ENCODE peak calls at places on chromosomes 6 and 20, in six cellular contexts. One of them, this sample, is unnamed.

GRCh38 chr6:128519132-128519930 is 1.1 kb downstream of the PTPRK start:
- DNase-seq in fibroblast of villous mesenchyme: peak
- DNase-seq in stimulated activated CD8-positive, alpha-beta memory T cell treated with anti-CD3 and anti-CD28 coated beads, Interleukin-2, amount 100 ng/mL, for 1 hour: peak
- DNase-seq in activated CD4-positive, alpha-beta T cell treated with anti-CD3 and anti-CD28 coated beads, Interleukin-2, amount 50 U/mL, for 1 hour: peak
- DNase-seq in foreskin fibroblast: no peak
- DNase-seq in activated CD8-positive, alpha-beta T cell treated with anti-CD3 and anti-CD28 coated beads for 36 hours: peak
- DNase-seq in this sample: no peak

GRCh38 chr6:122007366-122007765 is 392.1 kb upstream of the HSF2 start:
- DNase-seq in stimulated activated CD8-positive, alpha-beta memory T cell treated with anti-CD3 and anti-CD28 coated beads, Interleukin-2, amount 100 ng/mL, for 1 hour: no peak
- DNase-seq in activated CD4-positive, alpha-beta T cell treated with anti-CD3 and anti-CD28 coated beads, Interleukin-2, amount 50 U/mL, for 1 hour: no peak
- DNase-seq in activated CD8-positive, alpha-beta T cell treated with anti-CD3 and anti-CD28 coated beads for 36 hours: no peak
- DNase-seq in foreskin fibroblast: no peak
- DNase-seq in fibroblast of villous mesenchyme: peak
- DNase-seq in this sample: no peak

GRCh38 chr6:257031-257725 is 35.1 kb upstream of the DUSP22 start:
- DNase-seq in foreskin fibroblast: no peak
- DNase-seq in activated CD8-positive, alpha-beta T cell treated with anti-CD3 and anti-CD28 coated beads for 36 hours: no peak
- DNase-seq in fibroblast of villous mesenchyme: no peak
- DNase-seq in stimulated activated CD8-positive, alpha-beta memory T cell treated with anti-CD3 and anti-CD28 coated beads, Interleukin-2, amount 100 ng/mL, for 1 hour: no peak
- DNase-seq in activated CD4-positive, alpha-beta T cell treated with anti-CD3 and anti-CD28 coated beads, Interleukin-2, amount 50 U/mL, for 1 hour: no peak
- DNase-seq in this sample: no peak

GRCh38 chr20:22673467-22673866 is 89.1 kb upstream of the FOXA2 start:
- DNase-seq in foreskin fibroblast: no peak
- DNase-seq in fibroblast of villous mesenchyme: no peak
- DNase-seq in activated CD8-positive, alpha-beta T cell treated with anti-CD3 and anti-CD28 coated beads for 36 hours: no peak
- DNase-seq in activated CD4-positive, alpha-beta T cell treated with anti-CD3 and anti-CD28 coated beads, Interleukin-2, amount 50 U/mL, for 1 hour: no peak
- DNase-seq in stimulated activated CD8-positive, alpha-beta memory T cell treated with anti-CD3 and anti-CD28 coated beads, Interleukin-2, amount 100 ng/mL, for 1 hour: no peak
- DNase-seq in this sample: no peak

GRCh38 chr6:146578054-146578453 is 20.7 kb upstream of the ADGB start:
- DNase-seq in activated CD8-positive, alpha-beta T cell treated with anti-CD3 and anti-CD28 coated beads for 36 hours: no peak
- DNase-seq in activated CD4-positive, alpha-beta T cell treated with anti-CD3 and anti-CD28 coated beads, Interleukin-2, amount 50 U/mL, for 1 hour: no peak
- DNase-seq in stimulated activated CD8-positive, alpha-beta memory T cell treated with anti-CD3 and anti-CD28 coated beads, Interleukin-2, amount 100 ng/mL, for 1 hour: no peak
- DNase-seq in foreskin fibroblast: peak
- DNase-seq in fibroblast of villous mesenchyme: no peak
- DNase-seq in this sample: no peak

GRCh38 chr6:23797041-23797440 is 329.0 kb upstream of the NRSN1 start:
- DNase-seq in activated CD4-positive, alpha-beta T cell treated with anti-CD3 and anti-CD28 coated beads, Interleukin-2, amount 50 U/mL, for 1 hour: no peak
- DNase-seq in activated CD8-positive, alpha-beta T cell treated with anti-CD3 and anti-CD28 coated beads for 36 hours: no peak
- DNase-seq in fibroblast of villous mesenchyme: no peak
- DNase-seq in foreskin fibroblast: no peak
- DNase-seq in stimulated activated CD8-positive, alpha-beta memory T cell treated with anti-CD3 and anti-CD28 coated beads, Interleukin-2, amount 100 ng/mL, for 1 hour: no peak
- DNase-seq in this sample: no peak

GRCh38 chr6:62298745-62299392 is 12.8 kb upstream of the KHDRBS2 start:
- DNase-seq in activated CD8-positive, alpha-beta T cell treated with anti-CD3 and anti-CD28 coated beads for 36 hours: no peak
- DNase-seq in activated CD4-positive, alpha-beta T cell treated with anti-CD3 and anti-CD28 coated beads, Interleukin-2, amount 50 U/mL, for 1 hour: no peak
- DNase-seq in foreskin fibroblast: no peak
- DNase-seq in stimulated activated CD8-positive, alpha-beta memory T cell treated with anti-CD3 and anti-CD28 coated beads, Interleukin-2, amount 100 ng/mL, for 1 hour: no peak
- DNase-seq in fibroblast of villous mesenchyme: no peak
- DNase-seq in this sample: no peak

GRCh38 chr6:35514587-35514986 is 1.9 kb upstream of the TULP1 start:
- DNase-seq in activated CD8-positive, alpha-beta T cell treated with anti-CD3 and anti-CD28 coated beads for 36 hours: no peak
- DNase-seq in stimulated activated CD8-positive, alpha-beta memory T cell treated with anti-CD3 and anti-CD28 coated beads, Interleukin-2, amount 100 ng/mL, for 1 hour: no peak
- DNase-seq in foreskin fibroblast: no peak
- DNase-seq in fibroblast of villous mesenchyme: no peak
- DNase-seq in activated CD4-positive, alpha-beta T cell treated with anti-CD3 and anti-CD28 coated beads, Interleukin-2, amount 50 U/mL, for 1 hour: no peak
- DNase-seq in this sample: no peak

GRCh38 chr20:41697861-41698559 is 79.8 kb upstream of the CHD6 start:
- DNase-seq in stimulated activated CD8-positive, alpha-beta memory T cell treated with anti-CD3 and anti-CD28 coated beads, Interleukin-2, amount 100 ng/mL, for 1 hour: no peak
- DNase-seq in activated CD8-positive, alpha-beta T cell treated with anti-CD3 and anti-CD28 coated beads for 36 hours: peak
- DNase-seq in fibroblast of villous mesenchyme: peak
- DNase-seq in activated CD4-positive, alpha-beta T cell treated with anti-CD3 and anti-CD28 coated beads, Interleukin-2, amount 50 U/mL, for 1 hour: no peak
- DNase-seq in foreskin fibroblast: no peak
- DNase-seq in this sample: peak

GRCh38 chr6:127302728-127303675 is 36.3 kb downstream of the RNF146 start:
- DNase-seq in fibroblast of villous mesenchyme: peak
- DNase-seq in activated CD4-positive, alpha-beta T cell treated with anti-CD3 and anti-CD28 coated beads, Interleukin-2, amount 50 U/mL, for 1 hour: peak
- DNase-seq in stimulated activated CD8-positive, alpha-beta memory T cell treated with anti-CD3 and anti-CD28 coated beads, Interleukin-2, amount 100 ng/mL, for 1 hour: no peak
- DNase-seq in foreskin fibroblast: peak
- DNase-seq in activated CD8-positive, alpha-beta T cell treated with anti-CD3 and anti-CD28 coated beads for 36 hours: peak
- DNase-seq in this sample: peak

GRCh38 chr6:62286470-62286843 is 432 bp upstream of the KHDRBS2 start:
- DNase-seq in fibroblast of villous mesenchyme: no peak
- DNase-seq in activated CD4-positive, alpha-beta T cell treated with anti-CD3 and anti-CD28 coated beads, Interleukin-2, amount 50 U/mL, for 1 hour: no peak
- DNase-seq in foreskin fibroblast: no peak
- DNase-seq in activated CD8-positive, alpha-beta T cell treated with anti-CD3 and anti-CD28 coated beads for 36 hours: no peak
- DNase-seq in stimulated activated CD8-positive, alpha-beta memory T cell treated with anti-CD3 and anti-CD28 coated beads, Interleukin-2, amount 100 ng/mL, for 1 hour: no peak
- DNase-seq in this sample: no peak

GRCh38 chr6:28105286-28105685 is 19.1 kb upstream of the ZSCAN16 start:
- DNase-seq in activated CD8-positive, alpha-beta T cell treated with anti-CD3 and anti-CD28 coated beads for 36 hours: no peak
- DNase-seq in foreskin fibroblast: no peak
- DNase-seq in stimulated activated CD8-positive, alpha-beta memory T cell treated with anti-CD3 and anti-CD28 coated beads, Interleukin-2, amount 100 ng/mL, for 1 hour: no peak
- DNase-seq in activated CD4-positive, alpha-beta T cell treated with anti-CD3 and anti-CD28 coated beads, Interleukin-2, amount 50 U/mL, for 1 hour: no peak
- DNase-seq in fibroblast of villous mesenchyme: peak
- DNase-seq in this sample: no peak

GRCh38 chr20:56371977-56372376 is 13.2 kb downstream of the FAM210B start:
- DNase-seq in stimulated activated CD8-positive, alpha-beta memory T cell treated with anti-CD3 and anti-CD28 coated beads, Interleukin-2, amount 100 ng/mL, for 1 hour: no peak
- DNase-seq in activated CD8-positive, alpha-beta T cell treated with anti-CD3 and anti-CD28 coated beads for 36 hours: no peak
- DNase-seq in fibroblast of villous mesenchyme: no peak
- DNase-seq in activated CD4-positive, alpha-beta T cell treated with anti-CD3 and anti-CD28 coated beads, Interleukin-2, amount 50 U/mL, for 1 hour: no peak
- DNase-seq in foreskin fibroblast: no peak
- DNase-seq in this sample: no peak

GRCh38 chr6:16206595-16207037 is 31.8 kb upstream of the GMPR start:
- DNase-seq in activated CD8-positive, alpha-beta T cell treated with anti-CD3 and anti-CD28 coated beads for 36 hours: peak
- DNase-seq in stimulated activated CD8-positive, alpha-beta memory T cell treated with anti-CD3 and anti-CD28 coated beads, Interleukin-2, amount 100 ng/mL, for 1 hour: no peak
- DNase-seq in fibroblast of villous mesenchyme: peak
- DNase-seq in activated CD4-positive, alpha-beta T cell treated with anti-CD3 and anti-CD28 coated beads, Interleukin-2, amount 50 U/mL, for 1 hour: peak
- DNase-seq in foreskin fibroblast: peak
- DNase-seq in this sample: peak

GRCh38 chr6:170231496-170232185 is 59.2 kb downstream of the DLL1 start:
- DNase-seq in fibroblast of villous mesenchyme: no peak
- DNase-seq in activated CD4-positive, alpha-beta T cell treated with anti-CD3 and anti-CD28 coated beads, Interleukin-2, amount 50 U/mL, for 1 hour: no peak
- DNase-seq in stimulated activated CD8-positive, alpha-beta memory T cell treated with anti-CD3 and anti-CD28 coated beads, Interleukin-2, amount 100 ng/mL, for 1 hour: no peak
- DNase-seq in foreskin fibroblast: no peak
- DNase-seq in activated CD8-positive, alpha-beta T cell treated with anti-CD3 and anti-CD28 coated beads for 36 hours: no peak
- DNase-seq in this sample: no peak

GRCh38 chr6:140487586-140487985 is 1113.1 kb upstream of the CITED2 start:
- DNase-seq in activated CD8-positive, alpha-beta T cell treated with anti-CD3 and anti-CD28 coated beads for 36 hours: no peak
- DNase-seq in foreskin fibroblast: no peak
- DNase-seq in activated CD4-positive, alpha-beta T cell treated with anti-CD3 and anti-CD28 coated beads, Interleukin-2, amount 50 U/mL, for 1 hour: no peak
- DNase-seq in fibroblast of villous mesenchyme: peak
- DNase-seq in stimulated activated CD8-positive, alpha-beta memory T cell treated with anti-CD3 and anti-CD28 coated beads, Interleukin-2, amount 100 ng/mL, for 1 hour: no peak
- DNase-seq in this sample: no peak

GRCh38 chr20:18527836-18528235 is 20.1 kb downstream of the SEC23B start:
- DNase-seq in stimulated activated CD8-positive, alpha-beta memory T cell treated with anti-CD3 and anti-CD28 coated beads, Interleukin-2, amount 100 ng/mL, for 1 hour: no peak
- DNase-seq in activated CD8-positive, alpha-beta T cell treated with anti-CD3 and anti-CD28 coated beads for 36 hours: no peak
- DNase-seq in activated CD4-positive, alpha-beta T cell treated with anti-CD3 and anti-CD28 coated beads, Interleukin-2, amount 50 U/mL, for 1 hour: no peak
- DNase-seq in foreskin fibroblast: peak
- DNase-seq in fibroblast of villous mesenchyme: no peak
- DNase-seq in this sample: peak

GRCh38 chr6:3534599-3534998 is 77.7 kb upstream of the SLC22A23 start:
- DNase-seq in fibroblast of villous mesenchyme: peak
- DNase-seq in activated CD8-positive, alpha-beta T cell treated with anti-CD3 and anti-CD28 coated beads for 36 hours: no peak
- DNase-seq in activated CD4-positive, alpha-beta T cell treated with anti-CD3 and anti-CD28 coated beads, Interleukin-2, amount 50 U/mL, for 1 hour: no peak
- DNase-seq in stimulated activated CD8-positive, alpha-beta memory T cell treated with anti-CD3 and anti-CD28 coated beads, Interleukin-2, amount 100 ng/mL, for 1 hour: no peak
- DNase-seq in foreskin fibroblast: no peak
- DNase-seq in this sample: peak

GRCh38 chr6:135094403-135094821 is 39.8 kb upstream of the HBS1L start:
- DNase-seq in stimulated activated CD8-positive, alpha-beta memory T cell treated with anti-CD3 and anti-CD28 coated beads, Interleukin-2, amount 100 ng/mL, for 1 hour: no peak
- DNase-seq in fibroblast of villous mesenchyme: no peak
- DNase-seq in activated CD8-positive, alpha-beta T cell treated with anti-CD3 and anti-CD28 coated beads for 36 hours: peak
- DNase-seq in activated CD4-positive, alpha-beta T cell treated with anti-CD3 and anti-CD28 coated beads, Interleukin-2, amount 50 U/mL, for 1 hour: peak
- DNase-seq in foreskin fibroblast: no peak
- DNase-seq in this sample: no peak